ENCODE peak calls at places on chromosome 20, in four cellular contexts. M is upper lobe of right lung, K is HCT116, V is Karpas-422. L is an unnamed sample. For H3K4me1, the result is how much of the 10 kb centered on the place peaks cover.

GRCh38 chr20:40511478-40511877 is 177.6 kb downstream of the MAFB start:
- DNase-seq in M (no peak), K (no peak), V (no peak), L (no peak)

GRCh38 chr20:6038256-6038655 is 15.6 kb downstream of the LRRN4 start:
- DNase-seq in M (no peak), K (no peak), V (no peak), L (no peak)

GRCh38 chr20:39516964-39517363 is 554.8 kb downstream of the DHX35 start:
- DNase-seq in M (no peak), K (no peak), V (peak), L (no peak)

GRCh38 chr20:47150403-47151152 is 205.9 kb downstream of the ZMYND8 start:
- DNase-seq in M (peak), K (peak), V (peak), L (peak)

GRCh38 chr20:58906894-58907293 is 54.4 kb downstream of the GNAS start:
- DNase-seq in M (no peak), K (no peak), V (peak), L (no peak)

GRCh38 chr20:3777381-3777725 is 3.9 kb downstream of the SPEF1 start:
- DNase-seq in M (no peak), K (no peak), V (no peak), L (no peak)

GRCh38 chr20:45055056-45055455 is 45.9 kb downstream of the KCNS1 start:
- DNase-seq in M (no peak), K (no peak), V (no peak), L (no peak)

GRCh38 chr20:1434571-1435336 is 31.9 kb downstream of the NSFL1C start:
- DNase-seq in M (no peak), K (no peak), V (peak), L (no peak)

GRCh38 chr20:46084805-46085792 is 4.7 kb downstream of the NCOA5 start:
- DNase-seq in M (no peak), K (no peak), V (no peak), L (no peak)

GRCh38 chr20:33145521-33145920 is 22.4 kb upstream of the BPIFA2 start:
- DNase-seq in M (no peak), K (no peak), V (no peak), L (no peak)

GRCh38 chr20:51400051-51400926 is 142.2 kb downstream of the NFATC2 start:
- DNase-seq in M (peak), K (no peak), V (no peak), L (no peak)

GRCh38 chr20:61912665-61913422 is 152.8 kb downstream of the TAF4 start:
- DNase-seq in M (no peak), K (no peak), V (peak), L (no peak)

GRCh38 chr20:13061381-13061780 is 52.6 kb downstream of the SPTLC3 start:
- DNase-seq in M (no peak), K (no peak), V (no peak), L (no peak)

GRCh38 chr20:5714261-5715041 is 35.8 kb upstream of the SHLD1 start:
- DNase-seq in M (no peak), K (no peak), V (no peak), L (peak)

GRCh38 chr20:36028106-36028826 is 59.9 kb downstream of the CNBD2 start:
- DNase-seq in M (no peak), K (no peak), V (no peak), L (no peak)

DNA sequence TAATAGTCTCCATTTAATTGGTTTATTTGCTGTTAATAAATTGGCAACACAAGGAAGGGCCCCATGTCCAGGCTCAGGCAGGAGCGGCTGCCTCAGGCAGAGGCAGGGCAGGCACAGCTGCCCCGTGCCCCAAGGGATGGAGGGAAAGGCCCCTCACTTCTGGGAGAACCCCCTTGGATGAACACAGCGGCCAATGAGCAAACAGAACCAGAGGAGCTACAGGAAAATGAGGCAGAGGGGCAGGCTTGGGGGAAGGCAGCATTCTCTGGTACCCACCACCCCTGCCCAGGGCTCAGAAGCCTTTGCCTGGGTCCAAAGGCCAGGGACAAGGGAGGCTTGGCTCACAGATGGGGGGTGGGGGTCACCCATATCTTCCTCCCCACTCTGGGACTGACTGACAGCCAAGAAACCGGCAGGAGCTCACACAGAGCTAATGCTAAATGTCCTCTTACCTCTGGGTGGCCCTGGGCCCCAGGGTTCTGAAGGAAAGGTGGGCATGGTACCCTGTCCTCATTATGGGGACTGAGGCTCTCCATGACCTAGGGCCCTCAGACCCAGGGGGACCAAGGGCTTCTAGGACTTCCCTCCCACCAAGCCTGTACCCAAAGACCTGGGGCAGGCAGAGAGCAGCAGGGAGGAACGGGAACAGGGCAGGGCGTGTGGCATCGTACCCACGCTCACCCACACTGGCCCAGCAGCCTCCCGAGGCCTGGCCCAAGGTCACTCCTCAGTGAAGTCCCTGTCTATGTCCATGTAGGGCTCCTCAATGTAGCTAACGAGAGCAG is 47.0 kb downstream of the MYH7B start:
- DNase-seq in M (no peak), K (no peak), V (no peak), L (no peak)
- H3K27ac ChIP-seq in M (no peak), K (no peak), V (no peak), L (no peak)

GRCh38 chr20:54716169-54716747 is 240.9 kb downstream of the DOK5 start:
- DNase-seq in M (no peak), K (no peak), V (no peak), L (no peak)
- H3K4me1 ChIP-seq in M (under half), K (under half), V (under half), L (under half)

DNA sequence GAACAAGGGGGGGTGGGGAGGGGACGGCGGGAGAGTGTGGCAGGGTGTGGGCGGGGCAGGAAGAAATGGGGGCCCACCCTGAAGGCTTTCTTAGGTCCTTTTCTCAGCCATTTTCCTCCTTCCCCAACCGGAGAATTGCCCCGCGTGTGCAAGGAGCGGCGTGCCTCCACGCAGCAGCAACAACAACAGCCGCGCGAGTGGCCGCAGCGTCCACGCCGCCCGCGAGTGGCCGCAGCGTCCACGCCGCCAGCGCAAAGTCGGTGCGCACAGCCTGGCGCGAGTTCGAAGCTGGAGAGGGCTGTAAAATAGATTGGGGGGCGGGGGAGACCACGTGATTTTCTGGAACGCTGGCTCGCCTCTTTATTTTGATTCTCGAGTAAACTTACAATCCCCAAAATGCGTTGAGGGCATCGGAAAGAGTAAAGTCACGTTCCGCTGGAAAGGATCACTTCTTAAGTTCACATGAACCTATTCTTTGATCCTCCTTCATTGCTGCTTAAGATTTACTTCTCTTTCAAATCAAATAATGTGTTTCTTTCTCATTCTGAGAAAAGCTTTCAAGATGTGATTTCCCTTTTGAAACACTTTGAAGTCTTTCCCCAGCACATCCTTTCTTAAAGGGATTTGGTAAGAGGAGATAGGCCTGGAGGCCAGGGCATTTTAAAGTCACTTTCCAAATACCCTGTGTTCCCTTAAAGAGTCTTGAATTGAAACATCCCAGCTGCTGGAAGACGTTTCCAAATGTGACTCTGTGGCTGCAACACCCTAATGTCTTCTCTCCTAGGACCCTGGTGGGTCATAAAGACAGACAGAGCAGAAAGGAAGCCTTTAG is 66.7 kb upstream of the ZNF217 start:
- DNase-seq in M (no peak), K (no peak), V (no peak), L (no peak)
- H3K27ac ChIP-seq in M (peak), K (no peak), V (no peak), L (no peak)

DNA sequence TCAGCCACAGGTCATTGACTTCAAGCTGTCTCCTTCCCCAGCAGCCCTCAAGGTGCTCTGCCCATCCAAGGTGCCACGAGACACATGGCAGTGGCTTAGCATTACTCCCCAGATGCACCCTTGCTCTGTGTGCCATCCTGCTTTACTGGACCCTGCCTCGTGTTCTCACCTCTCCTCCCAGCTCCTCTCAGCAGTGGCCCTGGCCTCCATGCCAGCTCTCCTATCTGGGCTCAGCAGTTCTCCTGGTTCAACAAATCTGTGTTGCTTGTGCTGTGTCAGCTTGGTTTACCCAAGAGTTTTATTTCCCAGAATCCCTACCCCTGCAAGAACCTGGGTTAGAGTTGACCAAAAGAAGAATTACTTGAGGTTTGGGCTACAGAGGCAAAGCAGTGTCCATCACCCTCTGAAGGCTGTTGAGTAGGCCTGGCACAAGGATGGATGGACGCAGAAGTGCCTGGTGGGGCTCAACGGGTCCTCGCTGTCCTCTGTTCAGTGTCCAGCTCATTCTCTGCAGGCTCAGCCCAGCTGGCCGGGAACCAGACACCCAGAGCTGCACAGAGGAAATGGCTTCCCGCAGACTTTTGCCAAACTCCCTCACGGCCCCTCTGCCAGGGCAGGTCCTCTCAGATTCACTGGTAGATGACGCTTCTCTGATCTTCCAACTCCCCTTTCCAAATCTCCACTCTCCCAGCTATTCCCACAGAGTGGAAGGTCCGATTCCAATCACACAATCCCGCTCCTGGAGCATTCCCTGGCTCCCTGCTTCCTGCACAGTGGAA is 82.6 kb downstream of the FOXA2 start:
- DNase-seq in M (no peak), K (no peak), V (no peak), L (no peak)
- H3K4me1 ChIP-seq in M (under half), K (under half), V (under half), L (under half)

GRCh38 chr20:22369100-22369499 is 215.3 kb downstream of the FOXA2 start:
- DNase-seq in M (no peak), K (no peak), V (no peak), L (no peak)

GRCh38 chr20:22374066-22374465 is 210.3 kb downstream of the FOXA2 start:
- DNase-seq in M (no peak), K (no peak), V (no peak), L (no peak)

GRCh38 chr20:22373164-22373895 is 211.0 kb downstream of the FOXA2 start:
- DNase-seq in M (no peak), K (no peak), V (no peak), L (no peak)

GRCh38 chr20:22370137-22370536 is 214.2 kb downstream of the FOXA2 start:
- DNase-seq in M (no peak), K (no peak), V (no peak), L (no peak)

DNA sequence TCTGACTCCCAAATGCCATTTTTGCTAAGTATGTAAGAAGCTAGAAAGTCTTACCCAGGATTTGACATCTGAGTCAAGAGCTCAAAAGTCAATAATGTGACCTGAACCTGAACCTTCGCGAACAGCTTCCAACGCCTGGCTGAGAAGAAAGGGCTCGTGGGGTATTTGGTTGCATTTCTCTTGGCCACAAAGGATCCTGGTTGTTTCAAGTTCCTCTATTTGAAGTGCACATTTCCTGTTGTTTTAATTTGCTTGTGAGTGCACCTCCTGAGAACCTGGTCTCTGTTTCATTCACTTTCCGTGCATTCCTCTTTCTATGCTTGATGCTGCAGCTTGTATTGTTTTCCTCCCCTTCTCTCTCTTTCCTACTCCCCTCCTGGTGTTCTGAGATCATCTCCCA is 212.5 kb downstream of the FOXA2 start:
- DNase-seq in M (no peak), K (no peak), V (peak), L (peak)
- H3K27ac ChIP-seq in M (no peak), K (peak), V (no peak), L (no peak)

DNA sequence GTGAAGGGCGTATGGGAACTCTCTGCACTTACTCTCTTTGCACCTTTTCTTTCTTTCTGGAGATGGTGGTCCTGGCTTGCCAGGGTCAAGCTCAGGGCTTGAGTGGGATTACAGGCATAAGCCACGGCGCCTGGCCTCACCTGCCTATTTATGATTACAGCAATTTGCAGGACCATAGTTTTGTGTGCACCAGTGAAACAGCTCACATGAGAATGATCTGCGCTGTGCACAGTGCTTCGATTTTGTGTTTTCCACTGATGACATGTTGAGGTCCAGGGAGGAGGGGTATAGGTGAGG is 40.3 kb downstream of the RBM38 start:
- DNase-seq in M (no peak), K (no peak), V (no peak), L (no peak)
- H3K4me1 ChIP-seq in M (under half), K (half or more), V (half or more), L (under half)

DNA sequence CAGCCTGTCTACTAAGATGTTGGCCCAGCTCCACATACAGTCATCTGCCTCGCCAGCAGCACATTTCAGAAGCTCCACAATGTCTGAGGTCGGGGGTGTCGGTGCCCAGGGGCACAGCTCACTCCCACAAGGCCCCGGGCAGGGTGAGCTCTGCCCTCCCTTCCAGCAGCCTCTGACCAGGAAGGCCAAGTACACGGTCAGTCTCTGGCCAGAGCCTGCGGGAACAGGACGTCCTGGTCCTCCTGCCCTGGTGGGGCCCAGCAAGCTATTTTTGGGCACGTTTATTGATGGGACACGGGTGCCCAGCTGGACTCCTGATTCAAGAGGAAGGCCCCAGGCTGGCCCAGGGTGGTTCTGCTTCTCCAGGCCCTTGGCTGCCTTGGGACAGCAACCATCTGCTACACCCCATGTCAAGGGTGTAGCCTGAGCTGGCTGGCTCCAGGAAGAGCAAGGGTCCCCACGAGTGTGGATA is 114.9 kb upstream of the PTPN1 start:
- DNase-seq in M (peak), K (no peak), V (no peak), L (no peak)
- H3K27ac ChIP-seq in M (peak), K (no peak), V (no peak), L (no peak)

GRCh38 chr20:54254596-54254995 is 46.7 kb downstream of the PFDN4 start:
- DNase-seq in M (no peak), K (no peak), V (no peak), L (no peak)
- H3K4me1 ChIP-seq in M (under half), K (under half), V (under half), L (under half)

DNA sequence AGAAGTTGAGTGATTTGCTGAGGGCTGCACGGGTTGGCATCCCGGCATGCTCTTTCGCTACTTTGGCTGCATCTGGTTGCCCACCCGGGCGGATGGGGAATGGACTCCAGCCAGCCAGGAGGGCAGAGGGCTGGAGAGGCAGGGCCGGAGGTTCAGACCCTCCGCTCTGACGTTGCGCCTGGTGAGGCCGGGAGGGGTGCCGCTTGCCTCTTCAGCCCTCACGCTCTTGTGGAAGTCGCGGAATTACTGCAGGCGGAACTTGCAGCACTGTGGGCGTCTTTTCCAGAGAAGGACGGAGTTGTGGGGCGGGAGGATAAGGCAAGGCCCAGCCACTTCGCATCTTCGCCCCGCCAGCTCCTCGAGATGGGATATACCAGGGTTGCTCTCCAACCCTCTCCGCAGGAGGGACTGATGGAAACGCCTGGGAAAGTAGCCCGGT is 656 bp downstream of the RTEL1 start:
- DNase-seq in M (peak), K (no peak), V (peak), L (no peak)
- H3K27ac ChIP-seq in M (peak), K (peak), V (no peak), L (no peak)

GRCh38 chr20:21185849-21186248 is 60.0 kb downstream of the KIZ start:
- DNase-seq in M (no peak), K (no peak), V (no peak), L (no peak)
- H3K4me1 ChIP-seq in M (under half), K (under half), V (under half), L (under half)

L was measured in iPS DF 6.9.